ENCODE peak calls at places on chromosomes 1 and 21, in six cellular contexts. B is HTR-8/SVneo; A is pancreas; M is endothelial cell; W is hypothalamus; F is stimulated activated CD8-positive, alpha-beta memory T cell treated with anti-CD3 and anti-CD28 coated beads, Interleukin-4, amount 100 ng/mL, for 4 hours. K is an unnamed sample.

GRCh38 chr1:237166593-237167077 is 124.7 kb downstream of the RYR2 start:
- DNase-seq in M (no peak), B (no peak), W (no peak), A (no peak), F (no peak), K (no peak)

GRCh38 chr1:234214129-234214910 is 158.9 kb upstream of the COA6 start:
- DNase-seq in A (peak), W (peak), F (no peak), B (peak), M (peak), K (no peak)

GRCh38 chr1:183023601-183024351 is 556 bp downstream of the LAMC1 start:
- DNase-seq in B (peak), F (peak), A (peak), W (peak), M (peak), K (no peak)

GRCh38 chr1:110321846-110322245 is 17.3 kb upstream of the RBM15 start:
- DNase-seq in F (no peak), M (no peak), B (no peak), A (no peak), W (no peak), K (no peak)

GRCh38 chr21:39379986-39380891 is 31.4 kb upstream of the HMGN1 start:
- DNase-seq in F (peak), B (peak), M (peak), A (peak), W (peak), K (peak)

GRCh38 chr1:229229137-229229720 is 41.7 kb upstream of the RAB4A start:
- DNase-seq in A (no peak), B (no peak), F (no peak), M (peak), W (no peak), K (no peak)

GRCh38 chr1:56394298-56394697 is 185.1 kb downstream of the PLPP3 start:
- DNase-seq in W (no peak), B (no peak), M (no peak), A (no peak), F (no peak), K (no peak)

GRCh38 chr1:116503535-116504307 is 67.1 kb downstream of the CD58 start:
- DNase-seq in M (no peak), F (no peak), B (no peak), A (no peak), W (no peak), K (no peak)

GRCh38 chr21:42012344-42012743 is 2.2 kb upstream of the ZBTB21 start:
- DNase-seq in A (no peak), M (no peak), F (no peak), B (no peak), W (no peak), K (no peak)

GRCh38 chr1:236395780-236396664 is 1.9 kb downstream of the EDARADD start:
- DNase-seq in M (peak), F (no peak), W (no peak), B (peak), A (no peak), K (no peak)

K was measured in foreskin melanocyte.